ENCODE peak calls at places on chromosomes 16 and 17, in nine cellular contexts. A is mesenchymal stem cell, X is IMR-90, M is mammary epithelial cell, S is fibroblast of lung, Q is neural progenitor cell, Y is hepatocyte, D is OCI-LY7, T is neuronal stem cell. B is an unnamed sample.
A peak's percentile ranks its signal among the peaks of the same experiment; 100 is the strongest.

GRCh38 chr17:81020767-81021497 is 14.0 kb upstream of the BAIAP2 start:
- DNase-seq in A (no peak), X (peak; percentile 34), M (no peak), S (peak; percentile 34), Q (no peak), Y (peak; percentile 16), D (no peak), T (no peak), B (no peak)

GRCh38 chr16:56327071-56327928 is 98.0 kb downstream of the AMFR start:
- DNase-seq in A (no peak), X (no peak), M (no peak), S (no peak), Q (no peak), Y (no peak), D (no peak), T (no peak), B (no peak)

GRCh38 chr17:73427198-73427597 is 115.4 kb upstream of the CDC42EP4 start:
- DNase-seq in A (peak; percentile 54), X (no peak), M (no peak), S (no peak), Q (no peak), Y (no peak), D (no peak), T (no peak), B (no peak)

GRCh38 chr16:73405851-73406250 is 357.9 kb upstream of the ZFHX3 start:
- DNase-seq in A (no peak), X (no peak), M (no peak), S (peak; percentile 18), Q (no peak), Y (peak; percentile 30), D (no peak), T (no peak), B (no peak)

GRCh38 chr17:62664336-62665120 is 37.1 kb downstream of the MRC2 start:
- DNase-seq in A (no peak), X (no peak), M (no peak), S (no peak), Q (no peak), Y (no peak), D (no peak), T (no peak), B (no peak)

GRCh38 chr16:67672739-67673662 is 6.4 kb downstream of the C16orf86 start:
- DNase-seq in A (peak; percentile 76), X (peak; percentile 67), M (peak; percentile 39), S (peak; percentile 77), Q (peak; percentile 80), Y (peak; percentile 77), D (peak; percentile 80), T (no peak), B (peak; percentile 88)

GRCh38 chr17:48542114-48542955 is 2.6 kb downstream of the HOXB2 start:
- DNase-seq in A (peak; percentile 62), X (peak; percentile 34), M (no peak), S (peak; percentile 70), Q (peak; percentile 39), Y (no peak), D (no peak), T (no peak), B (no peak)

GRCh38 chr16:49349446-49350168 is 24.0 kb upstream of the C16orf78 start:
- DNase-seq in A (no peak), X (no peak), M (no peak), S (no peak), Q (no peak), Y (no peak), D (no peak), T (no peak), B (no peak)

GRCh38 chr16:24024971-24025370 is 189.2 kb downstream of the PRKCB start:
- DNase-seq in A (no peak), X (no peak), M (no peak), S (no peak), Q (no peak), Y (no peak), D (no peak), T (no peak), B (no peak)

GRCh38 chr16:10920726-10921427 is 21.4 kb downstream of the DEXI start:
- DNase-seq in A (no peak), X (no peak), M (no peak), S (no peak), Q (no peak), Y (no peak), D (no peak), T (no peak), B (no peak)

GRCh38 chr16:79656537-79657115 is 56.1 kb upstream of the MAF start:
- DNase-seq in A (peak; percentile 75), X (no peak), M (no peak), S (no peak), Q (peak; percentile 40), Y (peak; percentile 21), D (no peak), T (no peak), B (no peak)

GRCh38 chr17:70426752-70427151 is 257.4 kb downstream of the KCNJ2 start:
- DNase-seq in A (no peak), X (no peak), M (no peak), S (no peak), Q (no peak), Y (no peak), D (no peak), T (no peak), B (no peak)

GRCh38 chr17:70423562-70423961 is 254.2 kb downstream of the KCNJ2 start:
- DNase-seq in A (no peak), X (no peak), M (no peak), S (no peak), Q (no peak), Y (no peak), D (no peak), T (no peak), B (no peak)

GRCh38 chr17:70422862-70423261 is 253.5 kb downstream of the KCNJ2 start:
- DNase-seq in A (no peak), X (no peak), M (no peak), S (no peak), Q (no peak), Y (no peak), D (no peak), T (no peak), B (no peak)

DNA sequence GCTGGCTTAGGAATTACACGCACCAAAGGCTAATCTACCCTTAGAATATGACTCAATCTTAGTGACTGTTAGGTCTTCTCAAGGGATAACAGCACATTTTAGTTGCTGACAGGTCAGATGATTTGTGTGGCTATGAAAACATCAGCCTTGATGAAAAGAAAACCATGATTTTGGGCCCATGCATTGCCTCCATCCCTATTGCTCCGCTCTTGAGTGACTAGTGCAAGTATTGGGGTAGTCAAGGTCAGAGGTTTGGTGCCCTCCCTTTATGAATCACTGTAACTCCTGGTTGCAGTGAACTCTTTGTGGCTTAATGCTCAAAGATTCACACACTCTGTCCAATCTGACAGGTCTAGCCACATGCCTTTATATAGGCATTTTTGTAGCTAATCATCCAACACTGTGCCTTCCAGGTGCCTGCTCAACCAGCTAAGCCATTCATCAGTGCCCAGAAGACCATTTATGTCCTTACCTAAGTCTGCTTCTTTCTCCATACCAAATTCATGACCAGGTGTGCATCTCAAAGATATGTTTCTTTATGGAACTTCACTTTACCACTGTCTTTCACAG is 251.6 kb downstream of the KCNJ2 start:
- DNase-seq in A (no peak), X (no peak), M (no peak), S (no peak), Q (no peak), Y (no peak), D (no peak), T (no peak), B (no peak)
- H2AFZ ChIP-seq in A (no peak overlapping the region), X (no peak overlapping the region), M (no peak overlapping the region), S (no peak overlapping the region), Q (no peak overlapping the region), Y (no peak overlapping the region), D (no peak overlapping the region), T (no peak overlapping the region), B (no peak overlapping the region)

DNA sequence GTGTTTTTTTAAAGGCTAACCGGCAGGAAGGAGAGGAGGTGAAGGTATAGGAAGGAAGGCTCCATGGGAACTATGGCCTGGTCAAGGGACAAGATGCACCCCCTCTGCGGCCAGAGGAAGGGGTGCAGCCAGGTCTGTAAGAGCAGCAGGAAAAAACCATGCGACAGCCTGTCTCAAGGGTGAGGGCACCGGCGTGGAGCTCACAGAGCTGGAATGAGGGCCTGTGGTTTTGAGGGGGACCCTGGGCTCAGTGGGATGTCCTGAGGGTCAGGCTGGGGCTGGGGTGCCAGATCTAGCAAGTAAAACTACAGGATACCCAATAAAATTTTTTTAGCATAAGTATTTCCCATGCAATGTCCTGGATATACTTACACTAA is 539 bp upstream of the MLST8 start:
- DNase-seq in A (no peak), X (no peak), M (no peak), S (no peak), Q (no peak), Y (no peak), D (no peak), T (no peak), B (no peak)
- H2AFZ ChIP-seq in A (peak overlapping the region; percentile 18), X (peak overlapping the region; percentile 100), M (peak overlapping the region; percentile 96), S (peak overlapping the region; percentile 53), Q (peak overlapping the region; percentile 71), Y (peak overlapping the region; percentile 92), D (peak overlapping the region; percentile 86), T (peak overlapping the region; percentile 97), B (peak overlapping the region; percentile 75)

GRCh38 chr16:15482748-15483118 is 48.3 kb downstream of the BMERB1 start:
- DNase-seq in A (no peak), X (no peak), M (no peak), S (no peak), Q (no peak), Y (no peak), D (no peak), T (no peak), B (no peak)

GRCh38 chr16:15483857-15484256 is 49.5 kb downstream of the BMERB1 start:
- DNase-seq in A (no peak), X (no peak), M (no peak), S (no peak), Q (no peak), Y (no peak), D (peak; percentile 15), T (no peak), B (peak; percentile 67)

GRCh38 chr16:15486661-15487060 is 52.3 kb downstream of the BMERB1 start:
- DNase-seq in A (no peak), X (no peak), M (no peak), S (no peak), Q (no peak), Y (no peak), D (no peak), T (no peak), B (no peak)

GRCh38 chr16:15485175-15485574 is 50.8 kb downstream of the BMERB1 start:
- DNase-seq in A (no peak), X (no peak), M (no peak), S (no peak), Q (no peak), Y (no peak), D (no peak), T (no peak), B (no peak)

GRCh38 chr16:15484662-15485061 is 50.3 kb downstream of the BMERB1 start:
- DNase-seq in A (peak; percentile 81), X (peak; percentile 81), M (peak; percentile 46), S (peak; percentile 70), Q (no peak), Y (no peak), D (no peak), T (no peak), B (no peak)
- H2AFZ ChIP-seq in A (no peak overlapping the region), X (no peak overlapping the region), M (no peak overlapping the region), S (no peak overlapping the region), Q (no peak overlapping the region), Y (no peak overlapping the region), D (no peak overlapping the region), T (no peak overlapping the region), B (no peak overlapping the region)

DNA sequence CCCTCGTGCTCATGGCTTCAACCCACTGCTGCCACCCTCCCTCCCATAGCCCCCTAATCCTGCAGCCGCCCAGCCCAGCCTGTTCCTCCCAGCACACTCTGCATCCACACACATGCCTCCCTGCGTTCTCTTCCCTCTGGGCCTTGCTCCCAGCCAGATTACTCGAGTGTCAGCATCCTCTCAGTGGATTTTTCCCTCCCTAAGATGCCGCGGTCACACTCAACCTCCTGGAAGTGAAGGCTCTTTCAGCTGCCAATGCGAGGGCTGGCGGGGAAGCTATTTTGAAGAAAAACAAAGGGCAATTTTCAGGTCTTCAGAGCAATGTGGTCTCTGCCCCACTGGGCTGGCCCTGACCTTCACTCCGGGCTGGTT is 23.2 kb upstream of the CACNG5 start:
- DNase-seq in A (no peak), X (no peak), M (no peak), S (no peak), Q (no peak), Y (no peak), D (no peak), T (no peak), B (no peak)
- H2AFZ ChIP-seq in A (no peak overlapping the region), X (no peak overlapping the region), M (no peak overlapping the region), S (no peak overlapping the region), Q (no peak overlapping the region), Y (no peak overlapping the region), D (no peak overlapping the region), T (peak overlapping the region; percentile 43), B (no peak overlapping the region)

B was measured in Karpas-422.